ENCODE peak calls at places on chromosome 16, in four cellular contexts. One of them, this sample, is unnamed.

GRCh38 chr16:86761117-86761971 is 183.0 kb downstream of the FOXL1 start:
- DNase-seq in kidney epithelial cell: no peak
- DNase-seq in Daoy: peak; percentile 72
- DNase-seq in heart left ventricle: peak; percentile 57
- DNase-seq in this sample: peak; percentile 92

GRCh38 chr16:85507342-85507741 is 105.8 kb upstream of the GSE1 start:
- DNase-seq in kidney epithelial cell: no peak
- DNase-seq in Daoy: no peak
- DNase-seq in heart left ventricle: no peak
- DNase-seq in this sample: no peak

GRCh38 chr16:51880776-51881175 is 666.2 kb downstream of the TOX3 start:
- DNase-seq in kidney epithelial cell: peak; percentile 12
- DNase-seq in Daoy: no peak
- DNase-seq in heart left ventricle: no peak
- DNase-seq in this sample: peak; percentile 57

GRCh38 chr16:80171746-80172145 is 369.0 kb upstream of the DYNLRB2 start:
- DNase-seq in kidney epithelial cell: no peak
- DNase-seq in Daoy: no peak
- DNase-seq in heart left ventricle: no peak
- DNase-seq in this sample: no peak

GRCh38 chr16:19307587-19308241 is 22.2 kb downstream of the CLEC19A start:
- DNase-seq in kidney epithelial cell: no peak
- DNase-seq in Daoy: peak; percentile 33
- DNase-seq in heart left ventricle: no peak
- DNase-seq in this sample: peak; percentile 26

GRCh38 chr16:81779540-81780320 is 639 bp downstream of the PLCG2 start:
- DNase-seq in kidney epithelial cell: no peak
- DNase-seq in Daoy: peak; percentile 15
- DNase-seq in heart left ventricle: peak; percentile 39
- DNase-seq in this sample: no peak

GRCh38 chr16:383326-384020 is 1.7 kb upstream of the PGAP6 start:
- DNase-seq in kidney epithelial cell: peak; percentile 32
- DNase-seq in Daoy: peak; percentile 39
- DNase-seq in heart left ventricle: no peak
- DNase-seq in this sample: no peak

GRCh38 chr16:4494746-4495490 is 18.7 kb downstream of the HMOX2 start:
- DNase-seq in kidney epithelial cell: no peak
- DNase-seq in Daoy: peak; percentile 75
- DNase-seq in heart left ventricle: no peak
- DNase-seq in this sample: peak; percentile 59

GRCh38 chr16:88650749-88651275 is at the start of gene CYBA:
- DNase-seq in kidney epithelial cell: no peak
- DNase-seq in Daoy: peak; percentile 84
- DNase-seq in heart left ventricle: peak; percentile 83
- DNase-seq in this sample: peak; percentile 24

GRCh38 chr16:84254080-84254479 is 14.3 kb upstream of the KCNG4 start:
- DNase-seq in kidney epithelial cell: no peak
- DNase-seq in Daoy: no peak
- DNase-seq in heart left ventricle: no peak
- DNase-seq in this sample: no peak

GRCh38 chr16:46801428-46802049 is 29.4 kb downstream of the C16orf87 start:
- DNase-seq in kidney epithelial cell: no peak
- DNase-seq in Daoy: no peak
- DNase-seq in heart left ventricle: no peak
- DNase-seq in this sample: peak; percentile 27

GRCh38 chr16:88456356-88457292 is 3.5 kb downstream of the ZFPM1 start:
- DNase-seq in kidney epithelial cell: no peak
- DNase-seq in Daoy: peak; percentile 29
- DNase-seq in heart left ventricle: no peak
- DNase-seq in this sample: no peak

GRCh38 chr16:565420-566330 is 1.1 kb upstream of the NHLRC4 start:
- DNase-seq in kidney epithelial cell: no peak
- DNase-seq in Daoy: no peak
- DNase-seq in heart left ventricle: no peak
- DNase-seq in this sample: no peak

GRCh38 chr16:75011634-75012307 is 12.9 kb downstream of the ZNRF1 start:
- DNase-seq in kidney epithelial cell: peak; percentile 57
- DNase-seq in Daoy: peak; percentile 87
- DNase-seq in heart left ventricle: no peak
- DNase-seq in this sample: peak; percentile 87

GRCh38 chr16:87465306-87465705 is 27.5 kb downstream of the ZCCHC14 start:
- DNase-seq in kidney epithelial cell: peak; percentile 61
- DNase-seq in Daoy: peak; percentile 60
- DNase-seq in heart left ventricle: peak; percentile 67
- DNase-seq in this sample: peak; percentile 96

GRCh38 chr16:17237350-17237944 is 233.3 kb downstream of the XYLT1 start:
- DNase-seq in kidney epithelial cell: no peak
- DNase-seq in Daoy: no peak
- DNase-seq in heart left ventricle: no peak
- DNase-seq in this sample: no peak

GRCh38 chr16:22814330-22815105 is 556 bp downstream of the HS3ST2 start:
- DNase-seq in kidney epithelial cell: no peak
- DNase-seq in Daoy: peak; percentile 16
- DNase-seq in heart left ventricle: no peak
- DNase-seq in this sample: no peak

GRCh38 chr16:12801511-12802042 is 2.1 kb downstream of the CPPED1 start:
- DNase-seq in kidney epithelial cell: no peak
- DNase-seq in Daoy: peak; percentile 29
- DNase-seq in heart left ventricle: peak; percentile 33
- DNase-seq in this sample: peak; percentile 56

GRCh38 chr16:86971251-86971650 is 345.9 kb downstream of the C16orf95 start:
- DNase-seq in kidney epithelial cell: no peak
- DNase-seq in Daoy: no peak
- DNase-seq in heart left ventricle: peak; percentile 54
- DNase-seq in this sample: peak; percentile 93

GRCh38 chr16:56941092-56941491 is 9.2 kb downstream of the HERPUD1 start:
- DNase-seq in kidney epithelial cell: no peak
- DNase-seq in Daoy: no peak
- DNase-seq in heart left ventricle: no peak
- DNase-seq in this sample: no peak

GRCh38 chr16:80285089-80285488 is 255.7 kb upstream of the DYNLRB2 start:
- DNase-seq in kidney epithelial cell: peak; percentile 85
- DNase-seq in Daoy: peak; percentile 81
- DNase-seq in heart left ventricle: no peak
- DNase-seq in this sample: peak; percentile 69

GRCh38 chr16:66878067-66878466 is 2.2 kb upstream of the PDP2 start:
- DNase-seq in kidney epithelial cell: no peak
- DNase-seq in Daoy: peak; percentile 19
- DNase-seq in heart left ventricle: no peak
- DNase-seq in this sample: peak; percentile 76

GRCh38 chr16:79790854-79791253 is 190.3 kb upstream of the MAF start:
- DNase-seq in kidney epithelial cell: no peak
- DNase-seq in Daoy: no peak
- DNase-seq in heart left ventricle: no peak
- DNase-seq in this sample: no peak

GRCh38 chr16:3570420-3571062 is 6.7 kb downstream of the NLRC3 start:
- DNase-seq in kidney epithelial cell: no peak
- DNase-seq in Daoy: no peak
- DNase-seq in heart left ventricle: no peak
- DNase-seq in this sample: no peak

GRCh38 chr16:1757714-1758461 is 13.5 kb downstream of the NME3 start:
- DNase-seq in kidney epithelial cell: no peak
- DNase-seq in Daoy: no peak
- DNase-seq in heart left ventricle: no peak
- DNase-seq in this sample: no peak

GRCh38 chr16:81905277-81905676 is 106.0 kb downstream of the SDR42E1 start:
- DNase-seq in kidney epithelial cell: no peak
- DNase-seq in Daoy: no peak
- DNase-seq in heart left ventricle: no peak
- DNase-seq in this sample: no peak

GRCh38 chr16:9297437-9298113 is 206.1 kb downstream of the HAPSTR1 start:
- DNase-seq in kidney epithelial cell: no peak
- DNase-seq in Daoy: peak; percentile 44
- DNase-seq in heart left ventricle: peak; percentile 23
- DNase-seq in this sample: peak; percentile 31

GRCh38 chr16:3170440-3171180 is 17.4 kb upstream of the OR1F1 start:
- DNase-seq in kidney epithelial cell: no peak
- DNase-seq in Daoy: no peak
- DNase-seq in heart left ventricle: no peak
- DNase-seq in this sample: no peak

GRCh38 chr16:4062212-4062802 is 53.9 kb downstream of the ADCY9 start:
- DNase-seq in kidney epithelial cell: no peak
- DNase-seq in Daoy: no peak
- DNase-seq in heart left ventricle: no peak
- DNase-seq in this sample: no peak

GRCh38 chr16:64878964-64879363 is 242.9 kb downstream of the CDH11 start:
- DNase-seq in kidney epithelial cell: no peak
- DNase-seq in Daoy: no peak
- DNase-seq in heart left ventricle: no peak
- DNase-seq in this sample: no peak

GRCh38 chr16:88475037-88475436 is 22.0 kb downstream of the ZFPM1 start:
- DNase-seq in kidney epithelial cell: no peak
- DNase-seq in Daoy: no peak
- DNase-seq in heart left ventricle: no peak
- DNase-seq in this sample: no peak

GRCh38 chr16:60151987-60152386 is 1417.9 kb upstream of the GOT2 start:
- DNase-seq in kidney epithelial cell: no peak
- DNase-seq in Daoy: no peak
- DNase-seq in heart left ventricle: no peak
- DNase-seq in this sample: no peak

GRCh38 chr16:12646490-12647274 is 157.0 kb downstream of the CPPED1 start:
- DNase-seq in kidney epithelial cell: no peak
- DNase-seq in Daoy: peak; percentile 64
- DNase-seq in heart left ventricle: no peak
- DNase-seq in this sample: peak; percentile 92

GRCh38 chr16:86229866-86230656 is 280.3 kb upstream of the FOXF1 start:
- DNase-seq in kidney epithelial cell: no peak
- DNase-seq in Daoy: no peak
- DNase-seq in heart left ventricle: no peak
- DNase-seq in this sample: no peak

GRCh38 chr16:66364117-66364958 is 2.2 kb upstream of the CDH5 start:
- DNase-seq in kidney epithelial cell: no peak
- DNase-seq in Daoy: no peak
- DNase-seq in heart left ventricle: peak; percentile 72
- DNase-seq in this sample: peak; percentile 19

GRCh38 chr16:67857547-67858233 is 10.2 kb upstream of the CENPT start:
- DNase-seq in kidney epithelial cell: peak; percentile 92
- DNase-seq in Daoy: peak; percentile 88
- DNase-seq in heart left ventricle: peak; percentile 69
- DNase-seq in this sample: peak; percentile 89

GRCh38 chr16:2195316-2196161 is 866 bp downstream of the CASKIN1 start:
- DNase-seq in kidney epithelial cell: no peak
- DNase-seq in Daoy: no peak
- DNase-seq in heart left ventricle: no peak
- DNase-seq in this sample: no peak

GRCh38 chr16:72997141-72997542 is 50.8 kb downstream of the ZFHX3 start:
- DNase-seq in kidney epithelial cell: no peak
- DNase-seq in Daoy: no peak
- DNase-seq in heart left ventricle: no peak
- DNase-seq in this sample: no peak